ENCODE peak calls at places on chromosomes 1 and 21, in seven cellular contexts. W is lower lobe of right lung, D is thoracic aorta, G is keratinocyte, E is BE2C, X is body of pancreas, H is heart right ventricle. F is an unnamed sample. For H3K4me1 and H3K9me3, the result is how much of the 10 kb centered on the place peaks cover.

GRCh38 chr1:157734328-157734727 is 33.8 kb upstream of the FCRL3 start:
- DNase-seq in W (no peak), D (no peak), G (no peak), E (no peak), X (no peak), H (no peak), F (no peak)

GRCh38 chr1:222918746-222919477 is 104.1 kb downstream of the DISP1 start:
- DNase-seq in W (no peak), D (no peak), G (peak), E (no peak), X (no peak), H (no peak), F (no peak)

GRCh38 chr21:38467911-38468310 is 30.4 kb downstream of the ERG start:
- DNase-seq in W (no peak), D (no peak), G (no peak), E (no peak), X (no peak), H (no peak), F (no peak)

GRCh38 chr1:110319332-110320167 is 19.6 kb upstream of the RBM15 start:
- DNase-seq in W (no peak), D (no peak), G (no peak), E (no peak), X (no peak), H (no peak), F (no peak)

GRCh38 chr1:119046429-119047039 is 58.4 kb upstream of the TBX15 start:
- DNase-seq in W (no peak), D (no peak), G (no peak), E (no peak), X (no peak), H (no peak), F (no peak)

GRCh38 chr21:8989883-8990325 is 1531.5 kb upstream of the TPTE start:
- DNase-seq in W (no peak), D (no peak), G (no peak), E (peak), X (no peak), H (no peak), F (no peak)

GRCh38 chr1:58824753-58825389 is 41.0 kb upstream of the JUN start:
- DNase-seq in W (peak), D (no peak), G (no peak), E (no peak), X (peak), H (peak), F (peak)

GRCh38 chr1:182752077-182752826 is 37.3 kb upstream of the NPL start:
- DNase-seq in W (no peak), D (no peak), G (no peak), E (no peak), X (no peak), H (no peak), F (no peak)

GRCh38 chr1:237050185-237050584 is 8.2 kb downstream of the RYR2 start:
- DNase-seq in W (no peak), D (no peak), G (no peak), E (no peak), X (no peak), H (no peak), F (no peak)

GRCh38 chr1:93443456-93443855 is 4.5 kb upstream of the FNBP1L start:
- DNase-seq in W (no peak), D (no peak), G (no peak), E (no peak), X (no peak), H (no peak), F (no peak)

GRCh38 chr1:166167395-166167922 is 658 bp upstream of the FAM78B start:
- DNase-seq in W (no peak), D (no peak), G (no peak), E (no peak), X (no peak), H (no peak), F (no peak)
- TF ChIP-seq CTCF in W (no peak), D (peak), G (no peak), E (no peak), X (no peak), H (no peak), F (no peak)

GRCh38 chr1:242185728-242186127 is 186.8 kb upstream of the MAP1LC3C start:
- DNase-seq in W (no peak), D (no peak), G (no peak), E (no peak), X (no peak), H (no peak), F (no peak)
- H3K4me1 ChIP-seq in W (under half), D (under half), G (under half), E (under half), X (under half), H (under half), F (under half)

GRCh38 chr1:228299211-228299610 is 91.4 kb downstream of the OBSCN start:
- DNase-seq in W (no peak), D (no peak), G (no peak), E (no peak), X (no peak), H (no peak), F (peak)
- H3K9me3 ChIP-seq in W (under half), D (under half), G (under half), E (under half), X (under half), H (under half), F (under half)

DNA sequence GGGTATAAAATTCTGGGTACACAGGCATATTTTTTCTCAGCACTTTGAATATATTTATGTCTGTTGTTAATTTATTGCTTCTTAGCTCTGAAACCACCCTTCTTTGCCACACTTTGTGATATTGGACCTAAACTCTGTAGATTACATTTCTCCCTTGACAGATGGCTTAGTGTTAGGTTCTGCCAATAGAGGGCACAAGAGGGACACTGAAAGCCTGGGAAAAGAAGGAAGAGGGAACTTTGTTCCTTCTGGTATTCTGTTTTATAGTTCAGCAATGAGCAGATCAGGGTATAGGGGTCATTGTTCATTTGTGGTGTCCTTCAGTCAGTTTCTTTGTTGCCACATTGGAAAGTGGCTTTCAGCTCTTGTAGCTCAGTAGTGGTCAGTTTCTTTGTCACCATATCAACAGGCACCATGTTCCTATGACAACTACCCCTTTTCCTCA is 423.5 kb upstream of the PROX1 start:
- DNase-seq in W (no peak), D (no peak), G (no peak), E (peak), X (peak), H (no peak), F (no peak)
- TF ChIP-seq CTCF in W (peak), D (no peak), G (peak), E (peak), X (peak), H (peak), F (peak)

F was measured in mucosa of descending colon.